ENCODE peak calls at places on chromosomes 5 and 9, in six cellular contexts. One of them, this sample, is unnamed.

GRCh38 chr5:91591076-91591475 is 208.0 kb upstream of the ARRDC3 start:
- DNase-seq in tibial nerve: no peak
- DNase-seq in GM23338: peak
- DNase-seq in AG09319: no peak
- DNase-seq in breast epithelium: no peak
- DNase-seq in dorsolateral prefrontal cortex: no peak
- DNase-seq in this sample: no peak

GRCh38 chr9:117775576-117775975 is 71.4 kb downstream of the TLR4 start:
- DNase-seq in tibial nerve: no peak
- DNase-seq in GM23338: no peak
- DNase-seq in AG09319: no peak
- DNase-seq in breast epithelium: no peak
- DNase-seq in dorsolateral prefrontal cortex: no peak
- DNase-seq in this sample: no peak

GRCh38 chr5:35857004-35857345 is 284 bp downstream of the IL7R start:
- DNase-seq in tibial nerve: no peak
- DNase-seq in GM23338: no peak
- DNase-seq in AG09319: no peak
- DNase-seq in breast epithelium: no peak
- DNase-seq in dorsolateral prefrontal cortex: no peak
- DNase-seq in this sample: no peak

GRCh38 chr5:136308396-136308795 is 56.9 kb downstream of the TRPC7 start:
- DNase-seq in tibial nerve: no peak
- DNase-seq in GM23338: peak
- DNase-seq in AG09319: no peak
- DNase-seq in breast epithelium: no peak
- DNase-seq in dorsolateral prefrontal cortex: no peak
- DNase-seq in this sample: no peak

GRCh38 chr9:2767800-2768199 is 50.5 kb downstream of the KCNV2 start:
- DNase-seq in tibial nerve: no peak
- DNase-seq in GM23338: no peak
- DNase-seq in AG09319: no peak
- DNase-seq in breast epithelium: no peak
- DNase-seq in dorsolateral prefrontal cortex: no peak
- DNase-seq in this sample: no peak

GRCh38 chr5:456351-457194 is 13.6 kb downstream of the EXOC3 start:
- DNase-seq in tibial nerve: no peak
- DNase-seq in GM23338: no peak
- DNase-seq in AG09319: no peak
- DNase-seq in breast epithelium: peak
- DNase-seq in dorsolateral prefrontal cortex: peak
- DNase-seq in this sample: no peak

GRCh38 chr9:121935744-121936143 is 157.4 kb downstream of the TTLL11 start:
- DNase-seq in tibial nerve: no peak
- DNase-seq in GM23338: peak
- DNase-seq in AG09319: no peak
- DNase-seq in breast epithelium: no peak
- DNase-seq in dorsolateral prefrontal cortex: no peak
- DNase-seq in this sample: no peak

GRCh38 chr5:98769256-98770157 is 4.0 kb upstream of the RGMB start:
- DNase-seq in tibial nerve: no peak
- DNase-seq in GM23338: peak
- DNase-seq in AG09319: peak
- DNase-seq in breast epithelium: no peak
- DNase-seq in dorsolateral prefrontal cortex: peak
- DNase-seq in this sample: no peak

GRCh38 chr5:172661536-172661935 is 20.5 kb downstream of the NEURL1B start:
- DNase-seq in tibial nerve: no peak
- DNase-seq in GM23338: no peak
- DNase-seq in AG09319: no peak
- DNase-seq in breast epithelium: no peak
- DNase-seq in dorsolateral prefrontal cortex: peak
- DNase-seq in this sample: no peak

GRCh38 chr5:103502651-103503050 is 59.9 kb downstream of the NUDT12 start:
- DNase-seq in tibial nerve: no peak
- DNase-seq in GM23338: no peak
- DNase-seq in AG09319: no peak
- DNase-seq in breast epithelium: no peak
- DNase-seq in dorsolateral prefrontal cortex: no peak
- DNase-seq in this sample: no peak

GRCh38 chr5:122408592-122409219 is 96.7 kb downstream of the SNCAIP start:
- DNase-seq in tibial nerve: no peak
- DNase-seq in GM23338: no peak
- DNase-seq in AG09319: no peak
- DNase-seq in breast epithelium: no peak
- DNase-seq in dorsolateral prefrontal cortex: no peak
- DNase-seq in this sample: no peak

GRCh38 chr5:173925449-173926071 is 37.4 kb downstream of the CPEB4 start:
- DNase-seq in tibial nerve: no peak
- DNase-seq in GM23338: peak
- DNase-seq in AG09319: peak
- DNase-seq in breast epithelium: no peak
- DNase-seq in dorsolateral prefrontal cortex: peak
- DNase-seq in this sample: no peak

GRCh38 chr5:180334176-180334575 is 19.0 kb downstream of the GFPT2 start:
- DNase-seq in tibial nerve: no peak
- DNase-seq in GM23338: no peak
- DNase-seq in AG09319: no peak
- DNase-seq in breast epithelium: no peak
- DNase-seq in dorsolateral prefrontal cortex: no peak
- DNase-seq in this sample: no peak

GRCh38 chr9:98356326-98356725 is 100.9 kb upstream of the TBC1D2 start:
- DNase-seq in tibial nerve: no peak
- DNase-seq in GM23338: no peak
- DNase-seq in AG09319: no peak
- DNase-seq in breast epithelium: no peak
- DNase-seq in dorsolateral prefrontal cortex: no peak
- DNase-seq in this sample: no peak

GRCh38 chr5:1820926-1821325 is 19.7 kb downstream of the NDUFS6 start:
- DNase-seq in tibial nerve: no peak
- DNase-seq in GM23338: no peak
- DNase-seq in AG09319: no peak
- DNase-seq in breast epithelium: no peak
- DNase-seq in dorsolateral prefrontal cortex: peak
- DNase-seq in this sample: no peak

GRCh38 chr5:139799359-139799758 is 3.8 kb downstream of the PSD2 start:
- DNase-seq in tibial nerve: no peak
- DNase-seq in GM23338: no peak
- DNase-seq in AG09319: no peak
- DNase-seq in breast epithelium: no peak
- DNase-seq in dorsolateral prefrontal cortex: no peak
- DNase-seq in this sample: no peak

GRCh38 chr9:99269429-99269828 is 47.3 kb downstream of the SEC61B start:
- DNase-seq in tibial nerve: no peak
- DNase-seq in GM23338: no peak
- DNase-seq in AG09319: peak
- DNase-seq in breast epithelium: no peak
- DNase-seq in dorsolateral prefrontal cortex: no peak
- DNase-seq in this sample: no peak

GRCh38 chr5:139660916-139661814 is 13.0 kb downstream of the CXXC5 start:
- DNase-seq in tibial nerve: peak
- DNase-seq in GM23338: peak
- DNase-seq in AG09319: peak
- DNase-seq in breast epithelium: peak
- DNase-seq in dorsolateral prefrontal cortex: peak
- DNase-seq in this sample: no peak

GRCh38 chr9:6788175-6789016 is 30.6 kb downstream of the KDM4C start:
- DNase-seq in tibial nerve: no peak
- DNase-seq in GM23338: no peak
- DNase-seq in AG09319: no peak
- DNase-seq in breast epithelium: no peak
- DNase-seq in dorsolateral prefrontal cortex: peak
- DNase-seq in this sample: no peak

GRCh38 chr5:42374722-42375273 is 48.4 kb upstream of the GHR start:
- DNase-seq in tibial nerve: no peak
- DNase-seq in GM23338: no peak
- DNase-seq in AG09319: no peak
- DNase-seq in breast epithelium: no peak
- DNase-seq in dorsolateral prefrontal cortex: no peak
- DNase-seq in this sample: no peak

GRCh38 chr9:74447451-74448193 is 49.5 kb upstream of the RORB start:
- DNase-seq in tibial nerve: no peak
- DNase-seq in GM23338: no peak
- DNase-seq in AG09319: no peak
- DNase-seq in breast epithelium: no peak
- DNase-seq in dorsolateral prefrontal cortex: no peak
- DNase-seq in this sample: no peak

GRCh38 chr5:7926720-7927119 is 57.8 kb downstream of the MTRR start:
- DNase-seq in tibial nerve: no peak
- DNase-seq in GM23338: no peak
- DNase-seq in AG09319: no peak
- DNase-seq in breast epithelium: no peak
- DNase-seq in dorsolateral prefrontal cortex: no peak
- DNase-seq in this sample: no peak

GRCh38 chr5:92641031-92641962 is 939.7 kb downstream of the NR2F1-AS1 start:
- DNase-seq in tibial nerve: no peak
- DNase-seq in GM23338: no peak
- DNase-seq in AG09319: no peak
- DNase-seq in breast epithelium: no peak
- DNase-seq in dorsolateral prefrontal cortex: no peak
- DNase-seq in this sample: no peak

GRCh38 chr5:95048633-95049032 is 236.3 kb downstream of the MCTP1 start:
- DNase-seq in tibial nerve: no peak
- DNase-seq in GM23338: no peak
- DNase-seq in AG09319: no peak
- DNase-seq in breast epithelium: no peak
- DNase-seq in dorsolateral prefrontal cortex: no peak
- DNase-seq in this sample: no peak

GRCh38 chr5:77943851-77944250 is 167.7 kb upstream of the TBCA start:
- DNase-seq in tibial nerve: no peak
- DNase-seq in GM23338: no peak
- DNase-seq in AG09319: no peak
- DNase-seq in breast epithelium: no peak
- DNase-seq in dorsolateral prefrontal cortex: no peak
- DNase-seq in this sample: no peak

GRCh38 chr9:99307846-99308245 is 85.8 kb downstream of the SEC61B start:
- DNase-seq in tibial nerve: no peak
- DNase-seq in GM23338: no peak
- DNase-seq in AG09319: no peak
- DNase-seq in breast epithelium: no peak
- DNase-seq in dorsolateral prefrontal cortex: no peak
- DNase-seq in this sample: no peak

GRCh38 chr5:131766689-131767088 is 30.1 kb downstream of the FNIP1 start:
- DNase-seq in tibial nerve: no peak
- DNase-seq in GM23338: no peak
- DNase-seq in AG09319: no peak
- DNase-seq in breast epithelium: no peak
- DNase-seq in dorsolateral prefrontal cortex: no peak
- DNase-seq in this sample: no peak

GRCh38 chr9:122218885-122219855 is 9.6 kb downstream of the LHX6 start:
- DNase-seq in tibial nerve: no peak
- DNase-seq in GM23338: peak
- DNase-seq in AG09319: no peak
- DNase-seq in breast epithelium: no peak
- DNase-seq in dorsolateral prefrontal cortex: no peak
- DNase-seq in this sample: no peak

DNA sequence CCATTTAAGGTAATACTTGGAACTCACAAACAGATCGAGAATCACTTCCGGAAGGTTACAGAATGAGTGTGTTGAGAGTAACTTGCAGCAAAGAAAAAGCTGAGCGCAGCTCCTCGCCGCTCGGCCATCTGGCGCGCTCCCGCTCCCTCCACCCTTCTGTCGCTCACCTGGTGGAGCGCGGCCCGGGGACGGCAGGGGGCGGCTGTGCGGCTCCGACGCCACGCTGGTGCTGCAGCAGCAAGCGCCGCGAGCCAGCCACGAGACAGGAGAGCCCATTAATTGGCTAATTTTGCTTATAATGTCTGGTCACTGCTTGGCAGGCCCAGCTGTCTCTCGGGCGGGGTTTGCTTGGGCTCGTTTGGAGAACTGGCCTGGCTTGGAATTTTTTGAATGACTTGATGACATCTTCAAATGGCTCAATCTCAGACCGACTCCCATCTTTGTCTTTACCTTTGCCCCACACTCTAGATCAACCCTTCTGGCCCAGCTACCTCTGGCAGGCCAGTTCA is 601.8 kb downstream of the CCDC171 start:
- DNase-seq in tibial nerve: no peak
- DNase-seq in GM23338: peak
- DNase-seq in AG09319: no peak
- DNase-seq in breast epithelium: no peak
- DNase-seq in dorsolateral prefrontal cortex: no peak
- DNase-seq in this sample: no peak
- TF ChIP-seq CTCF in tibial nerve: no peak
- TF ChIP-seq CTCF in GM23338: peak
- TF ChIP-seq CTCF in AG09319: peak
- TF ChIP-seq CTCF in breast epithelium: no peak
- TF ChIP-seq CTCF in dorsolateral prefrontal cortex: no peak
- TF ChIP-seq CTCF in this sample: peak

GRCh38 chr5:141478321-141478945 is 2.7 kb downstream of the PCDHGC3 start:
- DNase-seq in tibial nerve: no peak
- DNase-seq in GM23338: peak
- DNase-seq in AG09319: no peak
- DNase-seq in breast epithelium: peak
- DNase-seq in dorsolateral prefrontal cortex: no peak
- DNase-seq in this sample: no peak
- TF ChIP-seq CTCF in tibial nerve: no peak
- TF ChIP-seq CTCF in GM23338: peak
- TF ChIP-seq CTCF in AG09319: peak
- TF ChIP-seq CTCF in breast epithelium: peak
- TF ChIP-seq CTCF in dorsolateral prefrontal cortex: no peak
- TF ChIP-seq CTCF in this sample: no peak

DNA sequence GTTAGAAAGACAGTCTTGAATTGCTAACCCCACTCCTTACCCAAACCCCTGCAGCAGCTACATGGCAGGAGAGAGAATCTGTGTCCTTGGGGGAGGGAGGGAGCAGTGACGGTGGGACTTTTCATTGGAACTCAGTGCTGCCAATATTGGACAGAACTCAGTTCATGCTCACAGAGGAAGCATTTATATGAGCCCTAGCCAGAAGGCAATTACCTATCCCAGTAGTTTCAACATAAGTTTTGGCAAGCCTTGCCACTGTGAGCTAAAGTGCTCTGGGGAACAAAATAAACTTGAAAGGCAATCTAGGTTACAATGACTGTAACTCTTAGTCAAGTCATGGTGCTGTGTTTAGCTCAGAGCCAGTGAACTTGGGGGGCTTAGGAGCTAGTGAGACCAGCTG is 1013.4 kb upstream of the COX7C start:
- DNase-seq in tibial nerve: no peak
- DNase-seq in GM23338: no peak
- DNase-seq in AG09319: no peak
- DNase-seq in breast epithelium: no peak
- DNase-seq in dorsolateral prefrontal cortex: no peak
- DNase-seq in this sample: no peak
- TF ChIP-seq CTCF in tibial nerve: no peak
- TF ChIP-seq CTCF in GM23338: no peak
- TF ChIP-seq CTCF in AG09319: no peak
- TF ChIP-seq CTCF in breast epithelium: no peak
- TF ChIP-seq CTCF in dorsolateral prefrontal cortex: no peak
- TF ChIP-seq CTCF in this sample: no peak

GRCh38 chr9:120104771-120105170 is 475.2 kb downstream of the CDK5RAP2 start:
- DNase-seq in tibial nerve: no peak
- DNase-seq in GM23338: no peak
- DNase-seq in AG09319: no peak
- DNase-seq in breast epithelium: no peak
- DNase-seq in dorsolateral prefrontal cortex: peak
- DNase-seq in this sample: no peak

GRCh38 chr9:120107138-120107537 is 472.8 kb downstream of the CDK5RAP2 start:
- DNase-seq in tibial nerve: no peak
- DNase-seq in GM23338: no peak
- DNase-seq in AG09319: no peak
- DNase-seq in breast epithelium: no peak
- DNase-seq in dorsolateral prefrontal cortex: no peak
- DNase-seq in this sample: no peak

GRCh38 chr9:120110520-120110919 is 469.4 kb downstream of the CDK5RAP2 start:
- DNase-seq in tibial nerve: no peak
- DNase-seq in GM23338: no peak
- DNase-seq in AG09319: no peak
- DNase-seq in breast epithelium: no peak
- DNase-seq in dorsolateral prefrontal cortex: no peak
- DNase-seq in this sample: no peak

GRCh38 chr9:120109242-120109641 is 470.7 kb downstream of the CDK5RAP2 start:
- DNase-seq in tibial nerve: no peak
- DNase-seq in GM23338: peak
- DNase-seq in AG09319: no peak
- DNase-seq in breast epithelium: no peak
- DNase-seq in dorsolateral prefrontal cortex: no peak
- DNase-seq in this sample: no peak
- TF ChIP-seq CTCF in tibial nerve: no peak
- TF ChIP-seq CTCF in GM23338: peak
- TF ChIP-seq CTCF in AG09319: peak
- TF ChIP-seq CTCF in breast epithelium: no peak
- TF ChIP-seq CTCF in dorsolateral prefrontal cortex: no peak
- TF ChIP-seq CTCF in this sample: peak

This sample was measured in D721Med.